ENCODE peak calls at places on chromosomes 3 and 15, in ten cellular contexts. R is brain microvascular endothelial cell, T is breast epithelium, U is fibroblast of mammary gland, H is pancreas, P is epithelial cell of esophagus, S is BJ, B is neural progenitor cell, C is fibroblast of the aortic adventitia, O is cardiac muscle cell. F is an unnamed sample.

GRCh38 chr15:52673734-52674133 is 5.5 kb downstream of the ATOSA start:
- DNase-seq in R (no peak), B (no peak), S (no peak), H (no peak), O (no peak), C (no peak), T (no peak), U (no peak), P (no peak), F (no peak)

GRCh38 chr3:4738737-4739274 is 240.4 kb upstream of the BHLHE40 start:
- DNase-seq in B (no peak), H (no peak), C (no peak), U (peak; percentile 84), P (peak; percentile 81), O (no peak), R (peak; percentile 24), S (no peak), T (no peak), F (no peak)

GRCh38 chr3:152669560-152669959 is 165.4 kb upstream of the P2RY1 start:
- DNase-seq in O (no peak), B (no peak), C (no peak), P (no peak), H (no peak), U (no peak), S (no peak), R (no peak), T (no peak), F (no peak)

GRCh38 chr3:103629391-103629790 is 1194.6 kb downstream of the ZPLD1 start:
- DNase-seq in H (no peak), B (no peak), C (no peak), R (no peak), O (no peak), S (no peak), P (peak; percentile 3), U (no peak), T (no peak), F (no peak)

GRCh38 chr3:126947429-126947828 is 35.5 kb upstream of the PLXNA1 start:
- DNase-seq in C (no peak), U (no peak), T (no peak), B (no peak), R (no peak), O (no peak), S (no peak), P (no peak), H (no peak), F (no peak)

GRCh38 chr3:183895296-183895695 is 10.6 kb upstream of the PARL start:
- DNase-seq in B (peak; percentile 63), S (no peak), U (peak; percentile 58), O (peak; percentile 65), H (peak; percentile 50), R (peak; percentile 29), T (no peak), P (peak; percentile 57), C (peak; percentile 73), F (peak; percentile 75)

GRCh38 chr15:74332611-74333010 is 34.8 kb downstream of the CYP11A1 start:
- DNase-seq in R (no peak), B (no peak), T (no peak), S (no peak), O (no peak), P (no peak), U (no peak), C (no peak), H (no peak), F (no peak)

GRCh38 chr3:180680097-180680430 is 775 bp upstream of the CCDC39 start:
- DNase-seq in T (no peak), U (peak; percentile 43), R (peak; percentile 11), H (peak; percentile 42), S (no peak), O (peak; percentile 58), P (peak; percentile 66), B (peak; percentile 66), C (peak; percentile 48), F (peak; percentile 63)

GRCh38 chr15:31200735-31201151 is 99.2 kb upstream of the TRPM1 start:
- DNase-seq in S (no peak), C (peak; percentile 69), T (peak; percentile 67), P (peak; percentile 77), B (peak; percentile 78), R (peak; percentile 56), U (peak; percentile 52), O (peak; percentile 83), H (peak; percentile 73), F (peak; percentile 53)

GRCh38 chr15:30990451-30991300 is 752 bp downstream of the MTMR10 start:
- DNase-seq in O (no peak), B (peak; percentile 73), S (no peak), H (no peak), P (peak; percentile 27), C (peak; percentile 49), U (peak; percentile 16), T (peak; percentile 53), R (no peak), F (no peak)

GRCh38 chr3:138092023-138092422 is 23.4 kb downstream of the DZIP1L start:
- DNase-seq in R (peak; percentile 87), B (no peak), S (no peak), T (no peak), C (peak; percentile 75), P (peak; percentile 56), O (no peak), H (no peak), U (peak; percentile 50), F (peak; percentile 61)

GRCh38 chr3:138099417-138099816 is 16.0 kb downstream of the DZIP1L start:
- DNase-seq in B (no peak), C (no peak), S (no peak), U (no peak), O (no peak), H (no peak), R (no peak), P (no peak), T (no peak), F (no peak)

GRCh38 chr3:138093721-138094120 is 21.7 kb downstream of the DZIP1L start:
- DNase-seq in P (no peak), S (no peak), O (no peak), B (no peak), R (peak; percentile 16), H (no peak), C (peak; percentile 55), T (no peak), U (no peak), F (no peak)

DNA sequence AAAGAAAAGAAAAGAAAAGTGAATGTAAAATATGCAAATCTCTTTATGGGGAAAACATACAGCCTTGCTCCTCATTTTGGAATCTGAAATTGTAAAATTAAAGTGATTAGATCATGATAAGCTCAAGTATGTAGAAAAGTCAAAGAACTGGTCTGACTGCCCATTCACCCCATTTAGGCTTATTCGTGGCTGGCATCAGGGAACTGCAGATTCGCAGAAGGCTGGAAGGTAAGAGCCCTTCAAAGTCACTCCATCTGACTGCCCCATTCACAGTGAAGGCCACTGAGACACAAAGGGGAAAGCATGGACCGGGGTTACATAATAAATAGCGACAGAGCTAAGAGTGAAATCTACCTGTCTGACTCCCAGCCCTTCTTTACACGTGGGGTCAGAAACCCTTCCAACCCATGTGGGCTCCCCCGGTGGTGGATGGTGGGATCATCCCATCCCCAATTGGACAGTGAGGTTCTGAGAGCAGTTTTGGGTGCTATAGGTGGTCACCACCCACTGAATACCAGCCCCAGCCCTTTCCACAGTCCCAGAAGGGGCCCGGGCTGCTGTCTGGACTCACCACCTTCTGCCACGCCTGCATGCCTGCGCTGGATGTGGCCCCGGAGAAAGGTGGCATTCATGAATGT is 18.1 kb downstream of the DZIP1L start:
- DNase-seq in H (no peak), O (no peak), B (peak; percentile 15), T (no peak), S (no peak), U (no peak), R (no peak), C (no peak), P (no peak), F (no peak)
- TF ChIP-seq CTCF in H (no peak), O (peak; percentile 52), B (peak; percentile 60), T (peak; percentile 15), S (peak; percentile 56), U (peak; percentile 48), R (peak; percentile 72), C (peak; percentile 60), P (peak; percentile 25), F (peak; percentile 38)

DNA sequence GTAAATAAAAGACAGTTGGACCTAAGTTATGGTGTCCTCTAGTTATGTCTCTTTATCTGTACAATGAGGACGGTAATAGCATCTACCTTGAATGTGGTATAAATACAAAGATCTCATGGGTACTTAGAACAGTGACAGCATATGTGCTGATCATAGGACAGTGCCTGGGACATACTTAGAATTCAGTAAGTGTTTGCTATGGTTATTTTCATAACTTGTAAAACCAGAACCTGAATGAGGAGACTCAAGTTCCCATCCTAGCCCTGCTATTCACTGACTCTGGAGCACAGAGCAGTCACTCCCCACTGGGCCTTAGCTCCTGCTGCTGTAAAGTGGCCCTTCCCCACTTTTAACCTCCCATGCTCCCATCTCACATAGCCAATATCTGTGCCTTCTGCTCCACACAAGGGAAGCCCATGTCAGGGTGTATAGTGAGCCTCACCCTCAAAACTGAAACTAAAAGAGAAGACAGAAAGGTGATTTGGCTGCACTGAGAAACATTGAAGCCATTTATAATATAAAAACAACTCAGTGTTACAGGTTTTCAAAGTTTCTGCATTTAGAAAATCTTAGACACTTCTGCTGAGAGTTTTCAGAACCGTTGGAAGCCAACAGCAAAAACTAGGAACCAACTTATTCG is 225.4 kb upstream of the UBE2E2 start:
- DNase-seq in S (no peak), U (no peak), H (no peak), P (no peak), O (no peak), T (no peak), R (no peak), C (no peak), B (no peak), F (no peak)
- H3K4me3 ChIP-seq in S (no peak overlapping the region), U (no peak overlapping the region), H (no peak overlapping the region), P (no peak overlapping the region), O (no peak overlapping the region), T (no peak overlapping the region), R (no peak overlapping the region), C (no peak overlapping the region), B (no peak overlapping the region), F (no peak overlapping the region)

DNA sequence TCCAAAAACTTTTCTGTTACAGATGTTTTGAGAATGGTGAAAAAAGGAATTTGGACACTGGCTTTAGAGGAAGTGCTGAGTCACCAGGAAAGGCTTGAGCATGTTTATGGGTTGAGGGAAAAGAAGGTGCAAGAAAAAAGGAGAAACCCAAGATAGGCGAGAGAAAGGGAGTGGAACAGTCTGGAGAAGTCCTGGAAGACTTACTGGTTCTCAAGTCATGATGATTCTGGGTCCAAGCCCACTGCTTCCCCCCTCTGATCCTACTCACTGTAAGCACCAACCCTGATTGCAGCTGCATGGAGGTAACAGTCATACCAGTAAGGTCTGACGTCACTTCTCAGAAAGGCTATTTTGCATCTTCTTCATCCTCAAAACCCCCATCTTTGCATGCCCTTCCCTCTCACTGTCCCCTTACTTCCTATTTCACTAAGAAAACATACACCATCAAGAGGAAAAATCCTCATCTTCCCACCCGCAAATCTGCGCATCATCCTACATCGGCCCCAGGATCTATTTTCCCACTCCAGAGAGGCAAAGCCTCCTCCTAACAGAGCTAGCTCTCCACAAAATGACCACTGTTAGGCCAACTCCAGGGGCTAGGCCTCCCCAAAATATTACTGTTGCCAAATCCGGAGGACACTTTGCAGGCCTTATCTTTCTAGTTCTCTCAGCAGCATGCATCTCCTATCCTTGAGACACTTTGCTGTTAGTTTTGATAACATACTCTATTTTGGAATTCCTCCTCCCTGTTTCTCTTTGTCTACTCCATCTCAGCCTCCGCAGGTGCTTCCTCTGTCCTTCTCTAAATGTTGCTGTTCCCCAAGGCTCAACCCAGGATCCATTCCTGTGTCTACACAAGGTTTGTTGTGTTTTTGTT is 3.2 kb upstream of the ATP13A3 start:
- DNase-seq in T (no peak), O (no peak), C (peak; percentile 88), P (peak; percentile 41), U (peak; percentile 57), R (no peak), B (no peak), S (no peak), H (no peak), F (no peak)
- TF ChIP-seq CTCF in T (no peak), O (no peak), C (no peak), P (no peak), U (no peak), R (no peak), B (no peak), S (no peak), H (no peak), F (no peak)

GRCh38 chr3:112633191-112633590 is 7.8 kb downstream of the CCDC80 start:
- DNase-seq in T (no peak), S (no peak), P (no peak), R (no peak), H (no peak), B (peak; percentile 55), C (no peak), O (no peak), U (no peak), F (peak; percentile 52)
- H3K4me3 ChIP-seq in T (no peak overlapping the region), S (no peak overlapping the region), P (no peak overlapping the region), R (no peak overlapping the region), H (no peak overlapping the region), B (peak overlapping the region; percentile 2), C (peak overlapping the region; percentile 99), O (no peak overlapping the region), U (no peak overlapping the region), F (peak overlapping the region; percentile 66)

F was measured in foreskin fibroblast.